ENCODE peak calls at places on chromosomes 13 and 19, in six cellular contexts. One of them, this sample, is unnamed.

GRCh38 chr13:110372676-110373075 is 65.6 kb downstream of the COL4A2 start:
- DNase-seq in GM10248: no peak
- DNase-seq in thoracic aorta: no peak
- DNase-seq in HepG2: no peak
- DNase-seq in endothelial cell: no peak
- DNase-seq in ascending aorta: no peak
- DNase-seq in this sample: no peak

GRCh38 chr13:97880298-97880675 is 73.2 kb upstream of the IPO5 start:
- DNase-seq in HepG2: no peak
- DNase-seq in thoracic aorta: no peak
- DNase-seq in endothelial cell: no peak
- DNase-seq in ascending aorta: no peak
- DNase-seq in GM10248: no peak
- DNase-seq in this sample: no peak

GRCh38 chr13:73075546-73075945 is 16.7 kb downstream of the KLF5 start:
- DNase-seq in endothelial cell: peak
- DNase-seq in thoracic aorta: no peak
- DNase-seq in ascending aorta: no peak
- DNase-seq in GM10248: no peak
- DNase-seq in HepG2: no peak
- DNase-seq in this sample: no peak

GRCh38 chr13:86135856-86136255 is 336.6 kb upstream of the SLITRK6 start:
- DNase-seq in thoracic aorta: no peak
- DNase-seq in GM10248: no peak
- DNase-seq in ascending aorta: no peak
- DNase-seq in HepG2: no peak
- DNase-seq in endothelial cell: no peak
- DNase-seq in this sample: no peak

GRCh38 chr13:70107498-70108271 is at the start of gene ATXN8OS:
- DNase-seq in thoracic aorta: no peak
- DNase-seq in HepG2: no peak
- DNase-seq in endothelial cell: peak
- DNase-seq in ascending aorta: no peak
- DNase-seq in GM10248: no peak
- DNase-seq in this sample: peak

GRCh38 chr13:107817652-107818287 is 397.6 kb downstream of the LIG4 start:
- DNase-seq in thoracic aorta: no peak
- DNase-seq in HepG2: no peak
- DNase-seq in ascending aorta: no peak
- DNase-seq in GM10248: no peak
- DNase-seq in endothelial cell: no peak
- DNase-seq in this sample: no peak

GRCh38 chr19:6274756-6275155 is 5.0 kb downstream of the MLLT1 start:
- DNase-seq in thoracic aorta: no peak
- DNase-seq in ascending aorta: peak
- DNase-seq in GM10248: no peak
- DNase-seq in HepG2: no peak
- DNase-seq in endothelial cell: no peak
- DNase-seq in this sample: no peak

GRCh38 chr13:98510156-98510509 is 66.8 kb downstream of the STK24 start:
- DNase-seq in GM10248: no peak
- DNase-seq in ascending aorta: peak
- DNase-seq in endothelial cell: no peak
- DNase-seq in thoracic aorta: no peak
- DNase-seq in HepG2: no peak
- DNase-seq in this sample: no peak

GRCh38 chr13:65605386-65605785 is 1624.8 kb downstream of the PCDH9 start:
- DNase-seq in ascending aorta: no peak
- DNase-seq in GM10248: no peak
- DNase-seq in HepG2: no peak
- DNase-seq in thoracic aorta: no peak
- DNase-seq in endothelial cell: no peak
- DNase-seq in this sample: no peak

GRCh38 chr13:51259359-51259645 is 37.1 kb downstream of the FAM124A start:
- DNase-seq in ascending aorta: no peak
- DNase-seq in endothelial cell: no peak
- DNase-seq in thoracic aorta: no peak
- DNase-seq in HepG2: no peak
- DNase-seq in GM10248: no peak
- DNase-seq in this sample: no peak

GRCh38 chr13:99354371-99354951 is 47.3 kb upstream of the GPR183 start:
- DNase-seq in GM10248: no peak
- DNase-seq in thoracic aorta: no peak
- DNase-seq in endothelial cell: no peak
- DNase-seq in HepG2: no peak
- DNase-seq in ascending aorta: no peak
- DNase-seq in this sample: no peak

GRCh38 chr13:74187564-74187963 is 53.4 kb upstream of the KLF12 start:
- DNase-seq in GM10248: no peak
- DNase-seq in endothelial cell: no peak
- DNase-seq in HepG2: peak
- DNase-seq in ascending aorta: no peak
- DNase-seq in thoracic aorta: no peak
- DNase-seq in this sample: no peak

GRCh38 chr19:6253886-6254285 is 25.9 kb downstream of the MLLT1 start:
- DNase-seq in endothelial cell: no peak
- DNase-seq in thoracic aorta: no peak
- DNase-seq in ascending aorta: no peak
- DNase-seq in GM10248: no peak
- DNase-seq in HepG2: no peak
- DNase-seq in this sample: no peak

GRCh38 chr13:38787550-38787949 is 100.7 kb downstream of the FREM2 start:
- DNase-seq in thoracic aorta: no peak
- DNase-seq in ascending aorta: no peak
- DNase-seq in GM10248: no peak
- DNase-seq in HepG2: no peak
- DNase-seq in endothelial cell: no peak
- DNase-seq in this sample: no peak

GRCh38 chr13:49308104-49308875 is 60.6 kb downstream of the CDADC1 start:
- DNase-seq in thoracic aorta: peak
- DNase-seq in endothelial cell: no peak
- DNase-seq in ascending aorta: peak
- DNase-seq in GM10248: no peak
- DNase-seq in HepG2: peak
- DNase-seq in this sample: no peak

GRCh38 chr19:17079710-17080440 is 4.3 kb downstream of the MYO9B start:
- DNase-seq in ascending aorta: peak
- DNase-seq in thoracic aorta: peak
- DNase-seq in GM10248: peak
- DNase-seq in endothelial cell: no peak
- DNase-seq in HepG2: peak
- DNase-seq in this sample: no peak

GRCh38 chr13:49098771-49099512 is 121.2 kb upstream of the MLNR start:
- DNase-seq in GM10248: no peak
- DNase-seq in endothelial cell: no peak
- DNase-seq in ascending aorta: no peak
- DNase-seq in thoracic aorta: no peak
- DNase-seq in HepG2: no peak
- DNase-seq in this sample: no peak

GRCh38 chr19:14530005-14530348 is 583 bp downstream of the TECR start:
- DNase-seq in thoracic aorta: no peak
- DNase-seq in HepG2: no peak
- DNase-seq in ascending aorta: no peak
- DNase-seq in GM10248: no peak
- DNase-seq in endothelial cell: no peak
- DNase-seq in this sample: no peak

GRCh38 chr19:2607712-2608601 is 94.5 kb downstream of the GNG7 start:
- DNase-seq in GM10248: peak
- DNase-seq in HepG2: no peak
- DNase-seq in endothelial cell: no peak
- DNase-seq in thoracic aorta: no peak
- DNase-seq in ascending aorta: peak
- DNase-seq in this sample: no peak

GRCh38 chr19:7863157-7863970 is 10.8 kb downstream of the PRR36 start:
- DNase-seq in HepG2: no peak
- DNase-seq in GM10248: no peak
- DNase-seq in endothelial cell: no peak
- DNase-seq in ascending aorta: no peak
- DNase-seq in thoracic aorta: no peak
- DNase-seq in this sample: no peak

GRCh38 chr13:96904232-96904631 is 90.0 kb downstream of the OXGR1 start:
- DNase-seq in thoracic aorta: no peak
- DNase-seq in endothelial cell: no peak
- DNase-seq in HepG2: no peak
- DNase-seq in GM10248: no peak
- DNase-seq in ascending aorta: no peak
- DNase-seq in this sample: no peak

GRCh38 chr13:26628706-26629105 is 71.2 kb downstream of the WASF3 start:
- DNase-seq in endothelial cell: no peak
- DNase-seq in GM10248: no peak
- DNase-seq in thoracic aorta: no peak
- DNase-seq in HepG2: peak
- DNase-seq in ascending aorta: no peak
- DNase-seq in this sample: no peak

GRCh38 chr19:13302521-13303270 is 152.5 kb downstream of the IER2 start:
- DNase-seq in ascending aorta: no peak
- DNase-seq in HepG2: no peak
- DNase-seq in endothelial cell: no peak
- DNase-seq in GM10248: no peak
- DNase-seq in thoracic aorta: no peak
- DNase-seq in this sample: no peak

GRCh38 chr19:41997851-41998229 is 3.8 kb upstream of the ATP1A3 start:
- DNase-seq in thoracic aorta: no peak
- DNase-seq in HepG2: no peak
- DNase-seq in ascending aorta: no peak
- DNase-seq in endothelial cell: no peak
- DNase-seq in GM10248: no peak
- DNase-seq in this sample: no peak

GRCh38 chr19:41994994-41995958 is 1.2 kb upstream of the ATP1A3 start:
- DNase-seq in HepG2: no peak
- DNase-seq in ascending aorta: no peak
- DNase-seq in endothelial cell: no peak
- DNase-seq in thoracic aorta: no peak
- DNase-seq in GM10248: no peak
- DNase-seq in this sample: no peak

GRCh38 chr19:41994521-41994971 is 516 bp upstream of the ATP1A3 start:
- DNase-seq in GM10248: no peak
- DNase-seq in thoracic aorta: no peak
- DNase-seq in ascending aorta: no peak
- DNase-seq in endothelial cell: no peak
- DNase-seq in HepG2: no peak
- DNase-seq in this sample: no peak

GRCh38 chr19:41997121-41997850 is 3.3 kb upstream of the ATP1A3 start:
- DNase-seq in endothelial cell: peak
- DNase-seq in HepG2: no peak
- DNase-seq in thoracic aorta: no peak
- DNase-seq in GM10248: peak
- DNase-seq in ascending aorta: no peak
- DNase-seq in this sample: peak

GRCh38 chr19:41995959-41996797 is 2.1 kb upstream of the ATP1A3 start:
- DNase-seq in endothelial cell: no peak
- DNase-seq in thoracic aorta: no peak
- DNase-seq in ascending aorta: no peak
- DNase-seq in HepG2: no peak
- DNase-seq in GM10248: no peak
- DNase-seq in this sample: no peak
- TF ChIP-seq CTCF in endothelial cell: no peak
- TF ChIP-seq CTCF in thoracic aorta: no peak
- TF ChIP-seq CTCF in ascending aorta: no peak
- TF ChIP-seq CTCF in HepG2: no peak
- TF ChIP-seq CTCF in GM10248: no peak
- TF ChIP-seq CTCF in this sample: no peak

GRCh38 chr19:32345261-32346207 is at the start of gene ZNF507:
- DNase-seq in GM10248: peak
- DNase-seq in endothelial cell: peak
- DNase-seq in thoracic aorta: peak
- DNase-seq in HepG2: peak
- DNase-seq in ascending aorta: peak
- DNase-seq in this sample: peak
- TF ChIP-seq CTCF in GM10248: peak
- TF ChIP-seq CTCF in endothelial cell: no peak
- TF ChIP-seq CTCF in thoracic aorta: no peak
- TF ChIP-seq CTCF in HepG2: peak
- TF ChIP-seq CTCF in ascending aorta: no peak
- TF ChIP-seq CTCF in this sample: no peak

DNA sequence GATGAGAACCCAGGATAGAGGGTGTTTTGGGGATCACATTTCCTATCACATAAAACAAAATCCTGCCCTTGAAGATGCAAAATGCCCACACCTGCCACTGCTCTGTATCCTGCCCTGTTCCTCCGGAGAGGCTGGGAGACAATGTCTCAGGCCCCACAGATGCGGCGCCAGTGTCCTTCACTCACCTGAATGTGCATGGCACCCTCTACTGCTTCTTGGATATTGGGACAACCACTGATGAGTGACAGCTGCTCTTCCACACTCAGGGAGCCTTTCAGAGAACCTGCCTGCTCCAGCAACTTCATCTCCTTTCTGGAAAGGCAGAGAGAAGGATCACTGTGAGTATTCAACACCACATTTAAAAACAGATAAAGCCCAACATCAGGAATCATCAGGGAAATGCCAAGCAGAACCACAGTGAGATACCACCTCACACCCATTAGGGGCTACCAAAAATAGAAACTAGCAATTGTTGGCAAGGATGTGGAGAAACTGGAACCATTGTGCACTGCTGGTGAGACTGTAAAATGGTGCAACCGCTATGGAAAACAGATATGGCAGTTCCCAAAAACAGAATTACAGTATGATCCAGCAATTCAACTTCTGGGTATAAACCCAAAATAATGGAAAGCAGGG is 36.4 kb downstream of the CRYL1 start:
- DNase-seq in GM10248: peak
- DNase-seq in HepG2: no peak
- DNase-seq in ascending aorta: no peak
- DNase-seq in endothelial cell: no peak
- DNase-seq in thoracic aorta: no peak
- DNase-seq in this sample: no peak
- TF ChIP-seq CTCF in GM10248: no peak
- TF ChIP-seq CTCF in HepG2: no peak
- TF ChIP-seq CTCF in ascending aorta: no peak
- TF ChIP-seq CTCF in endothelial cell: no peak
- TF ChIP-seq CTCF in thoracic aorta: no peak
- TF ChIP-seq CTCF in this sample: no peak

GRCh38 chr13:45468676-45469075 is 3.9 kb downstream of the COG3 start:
- DNase-seq in thoracic aorta: no peak
- DNase-seq in GM10248: no peak
- DNase-seq in ascending aorta: no peak
- DNase-seq in HepG2: no peak
- DNase-seq in endothelial cell: no peak
- DNase-seq in this sample: no peak

GRCh38 chr13:45472171-45472705 is 7.5 kb downstream of the COG3 start:
- DNase-seq in ascending aorta: no peak
- DNase-seq in endothelial cell: no peak
- DNase-seq in HepG2: no peak
- DNase-seq in GM10248: no peak
- DNase-seq in thoracic aorta: no peak
- DNase-seq in this sample: no peak

GRCh38 chr13:45474584-45475454 is 10.1 kb downstream of the COG3 start:
- DNase-seq in GM10248: no peak
- DNase-seq in thoracic aorta: no peak
- DNase-seq in ascending aorta: no peak
- DNase-seq in HepG2: no peak
- DNase-seq in endothelial cell: no peak
- DNase-seq in this sample: no peak

DNA sequence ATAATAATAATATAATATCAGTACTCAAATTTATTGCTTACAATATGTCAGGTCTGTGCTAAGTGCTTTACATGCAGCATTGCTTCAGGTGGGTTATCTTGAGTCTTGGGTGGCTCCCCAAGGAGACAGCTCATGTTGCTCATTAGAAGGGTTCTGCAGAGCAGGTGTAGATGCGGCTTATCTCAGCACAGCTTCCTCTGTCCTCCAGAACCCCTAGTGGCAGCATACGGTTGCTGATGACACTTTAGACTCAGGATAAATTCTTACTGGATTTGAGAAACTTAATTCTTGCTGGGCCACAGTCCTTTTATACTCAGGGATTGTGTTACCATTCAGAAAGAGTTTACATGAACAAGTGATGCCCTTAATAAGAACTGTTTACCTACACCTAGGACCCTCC is 8.9 kb downstream of the COG3 start:
- DNase-seq in GM10248: no peak
- DNase-seq in HepG2: peak
- DNase-seq in ascending aorta: no peak
- DNase-seq in endothelial cell: no peak
- DNase-seq in thoracic aorta: no peak
- DNase-seq in this sample: no peak
- TF ChIP-seq CTCF in GM10248: peak
- TF ChIP-seq CTCF in HepG2: peak
- TF ChIP-seq CTCF in ascending aorta: no peak
- TF ChIP-seq CTCF in endothelial cell: peak
- TF ChIP-seq CTCF in thoracic aorta: no peak
- TF ChIP-seq CTCF in this sample: no peak